ENCODE peak calls at places on chromosomes 6 and 20, in eight cellular contexts. One of them, this sample, is unnamed.

GRCh38 chr6:147166360-147166944 is 37.8 kb upstream of the STXBP5 start:
- DNase-seq in hepatocyte: no peak
- DNase-seq in fibroblast of lung: peak; percentile 54
- DNase-seq in transverse colon: no peak
- DNase-seq in GM06990: no peak
- DNase-seq in CD4-positive, alpha-beta T cell: no peak
- DNase-seq in fibroblast of villous mesenchyme: no peak
- DNase-seq in omental fat pad: no peak
- DNase-seq in this sample: no peak

GRCh38 chr6:134166529-134167221 is 114.3 kb upstream of the SLC2A12 start:
- DNase-seq in CD4-positive, alpha-beta T cell: no peak
- DNase-seq in GM06990: no peak
- DNase-seq in fibroblast of lung: no peak
- DNase-seq in fibroblast of villous mesenchyme: peak; percentile 70
- DNase-seq in transverse colon: no peak
- DNase-seq in omental fat pad: no peak
- DNase-seq in hepatocyte: no peak
- DNase-seq in this sample: no peak

GRCh38 chr6:156662025-156662445 is 115.1 kb upstream of the ARID1B start:
- DNase-seq in CD4-positive, alpha-beta T cell: no peak
- DNase-seq in omental fat pad: no peak
- DNase-seq in fibroblast of lung: no peak
- DNase-seq in GM06990: no peak
- DNase-seq in fibroblast of villous mesenchyme: peak; percentile 54
- DNase-seq in transverse colon: peak; percentile 56
- DNase-seq in hepatocyte: peak; percentile 91
- DNase-seq in this sample: peak; percentile 90

GRCh38 chr6:152696543-152696942 is 1.2 kb upstream of the MYCT1 start:
- DNase-seq in omental fat pad: no peak
- DNase-seq in hepatocyte: no peak
- DNase-seq in GM06990: no peak
- DNase-seq in fibroblast of villous mesenchyme: peak; percentile 2
- DNase-seq in transverse colon: no peak
- DNase-seq in CD4-positive, alpha-beta T cell: no peak
- DNase-seq in fibroblast of lung: peak; percentile 93
- DNase-seq in this sample: no peak

GRCh38 chr20:40422665-40423064 is 266.4 kb downstream of the MAFB start:
- DNase-seq in omental fat pad: no peak
- DNase-seq in hepatocyte: no peak
- DNase-seq in transverse colon: no peak
- DNase-seq in fibroblast of villous mesenchyme: no peak
- DNase-seq in GM06990: no peak
- DNase-seq in CD4-positive, alpha-beta T cell: no peak
- DNase-seq in fibroblast of lung: no peak
- DNase-seq in this sample: no peak

GRCh38 chr20:49377326-49377725 is 99.5 kb upstream of the ZNFX1 start:
- DNase-seq in GM06990: no peak
- DNase-seq in fibroblast of lung: no peak
- DNase-seq in transverse colon: no peak
- DNase-seq in fibroblast of villous mesenchyme: no peak
- DNase-seq in CD4-positive, alpha-beta T cell: no peak
- DNase-seq in omental fat pad: no peak
- DNase-seq in hepatocyte: no peak
- DNase-seq in this sample: no peak

GRCh38 chr6:84524636-84525035 is 239.8 kb downstream of the TBX18 start:
- DNase-seq in fibroblast of villous mesenchyme: no peak
- DNase-seq in fibroblast of lung: no peak
- DNase-seq in omental fat pad: no peak
- DNase-seq in hepatocyte: no peak
- DNase-seq in transverse colon: no peak
- DNase-seq in CD4-positive, alpha-beta T cell: no peak
- DNase-seq in GM06990: no peak
- DNase-seq in this sample: no peak

GRCh38 chr6:40393641-40394040 is 193.5 kb downstream of the LRFN2 start:
- DNase-seq in GM06990: no peak
- DNase-seq in CD4-positive, alpha-beta T cell: no peak
- DNase-seq in transverse colon: no peak
- DNase-seq in fibroblast of lung: no peak
- DNase-seq in omental fat pad: no peak
- DNase-seq in fibroblast of villous mesenchyme: no peak
- DNase-seq in hepatocyte: no peak
- DNase-seq in this sample: no peak

GRCh38 chr6:96468681-96469224 is 52.9 kb upstream of the UFL1 start:
- DNase-seq in omental fat pad: no peak
- DNase-seq in CD4-positive, alpha-beta T cell: no peak
- DNase-seq in transverse colon: peak; percentile 16
- DNase-seq in hepatocyte: no peak
- DNase-seq in GM06990: no peak
- DNase-seq in fibroblast of villous mesenchyme: no peak
- DNase-seq in fibroblast of lung: peak; percentile 6
- DNase-seq in this sample: no peak

GRCh38 chr6:33208089-33208967 is at the start of gene RING1:
- DNase-seq in fibroblast of villous mesenchyme: peak; percentile 74
- DNase-seq in CD4-positive, alpha-beta T cell: peak; percentile 77
- DNase-seq in hepatocyte: peak; percentile 92
- DNase-seq in transverse colon: peak; percentile 91
- DNase-seq in fibroblast of lung: peak; percentile 72
- DNase-seq in GM06990: peak; percentile 86
- DNase-seq in omental fat pad: peak; percentile 77
- DNase-seq in this sample: peak; percentile 85

GRCh38 chr20:62447143-62447869 is 20.0 kb upstream of the RBBP8NL start:
- DNase-seq in hepatocyte: no peak
- DNase-seq in CD4-positive, alpha-beta T cell: no peak
- DNase-seq in fibroblast of villous mesenchyme: no peak
- DNase-seq in omental fat pad: no peak
- DNase-seq in fibroblast of lung: no peak
- DNase-seq in transverse colon: no peak
- DNase-seq in GM06990: no peak
- DNase-seq in this sample: no peak

GRCh38 chr6:73675466-73676098 is 20.4 kb upstream of the CD109 start:
- DNase-seq in hepatocyte: peak; percentile 88
- DNase-seq in fibroblast of lung: peak; percentile 46
- DNase-seq in transverse colon: peak; percentile 77
- DNase-seq in omental fat pad: peak; percentile 84
- DNase-seq in fibroblast of villous mesenchyme: peak; percentile 78
- DNase-seq in GM06990: no peak
- DNase-seq in CD4-positive, alpha-beta T cell: peak; percentile 50
- DNase-seq in this sample: peak; percentile 38

GRCh38 chr20:41734506-41734945 is 116.3 kb upstream of the CHD6 start:
- DNase-seq in transverse colon: peak; percentile 47
- DNase-seq in hepatocyte: peak; percentile 69
- DNase-seq in GM06990: no peak
- DNase-seq in fibroblast of lung: peak; percentile 10
- DNase-seq in omental fat pad: no peak
- DNase-seq in CD4-positive, alpha-beta T cell: no peak
- DNase-seq in fibroblast of villous mesenchyme: peak; percentile 28
- DNase-seq in this sample: no peak

GRCh38 chr20:371755-372542 is 8.6 kb upstream of the TRIB3 start:
- DNase-seq in fibroblast of villous mesenchyme: peak; percentile 99
- DNase-seq in hepatocyte: peak; percentile 89
- DNase-seq in CD4-positive, alpha-beta T cell: no peak
- DNase-seq in transverse colon: peak; percentile 59
- DNase-seq in GM06990: no peak
- DNase-seq in fibroblast of lung: peak; percentile 67
- DNase-seq in omental fat pad: peak; percentile 49
- DNase-seq in this sample: no peak

GRCh38 chr20:64115171-64115911 is 8.0 kb upstream of the NPBWR2 start:
- DNase-seq in fibroblast of villous mesenchyme: no peak
- DNase-seq in transverse colon: no peak
- DNase-seq in hepatocyte: no peak
- DNase-seq in CD4-positive, alpha-beta T cell: no peak
- DNase-seq in omental fat pad: no peak
- DNase-seq in fibroblast of lung: no peak
- DNase-seq in GM06990: no peak
- DNase-seq in this sample: no peak

GRCh38 chr6:170033666-170034065 is 257.2 kb downstream of the DLL1 start:
- DNase-seq in fibroblast of villous mesenchyme: no peak
- DNase-seq in hepatocyte: no peak
- DNase-seq in CD4-positive, alpha-beta T cell: no peak
- DNase-seq in fibroblast of lung: no peak
- DNase-seq in omental fat pad: no peak
- DNase-seq in transverse colon: peak; percentile 3
- DNase-seq in GM06990: no peak
- DNase-seq in this sample: peak; percentile 3

GRCh38 chr6:55100729-55101128 is 73.6 kb upstream of the HCRTR2 start:
- DNase-seq in transverse colon: no peak
- DNase-seq in GM06990: no peak
- DNase-seq in omental fat pad: no peak
- DNase-seq in fibroblast of villous mesenchyme: no peak
- DNase-seq in CD4-positive, alpha-beta T cell: no peak
- DNase-seq in fibroblast of lung: no peak
- DNase-seq in hepatocyte: no peak
- DNase-seq in this sample: no peak

GRCh38 chr6:98747960-98748359 is 86.4 kb upstream of the POU3F2 start:
- DNase-seq in hepatocyte: no peak
- DNase-seq in fibroblast of lung: peak; percentile 46
- DNase-seq in GM06990: no peak
- DNase-seq in fibroblast of villous mesenchyme: no peak
- DNase-seq in CD4-positive, alpha-beta T cell: no peak
- DNase-seq in transverse colon: no peak
- DNase-seq in omental fat pad: no peak
- DNase-seq in this sample: no peak

GRCh38 chr20:48825551-48825885 is 2.3 kb downstream of the PREX1 start:
- DNase-seq in fibroblast of lung: no peak
- DNase-seq in transverse colon: no peak
- DNase-seq in CD4-positive, alpha-beta T cell: no peak
- DNase-seq in GM06990: no peak
- DNase-seq in omental fat pad: no peak
- DNase-seq in hepatocyte: no peak
- DNase-seq in fibroblast of villous mesenchyme: no peak
- DNase-seq in this sample: no peak

GRCh38 chr20:61646986-61647385 is 394.9 kb downstream of the CDH4 start:
- DNase-seq in fibroblast of villous mesenchyme: no peak
- DNase-seq in GM06990: no peak
- DNase-seq in transverse colon: no peak
- DNase-seq in CD4-positive, alpha-beta T cell: no peak
- DNase-seq in fibroblast of lung: no peak
- DNase-seq in omental fat pad: no peak
- DNase-seq in hepatocyte: no peak
- DNase-seq in this sample: no peak

GRCh38 chr6:22468566-22468965 is 100.8 kb upstream of the HDGFL1 start:
- DNase-seq in CD4-positive, alpha-beta T cell: no peak
- DNase-seq in GM06990: no peak
- DNase-seq in omental fat pad: no peak
- DNase-seq in transverse colon: no peak
- DNase-seq in fibroblast of lung: peak; percentile 44
- DNase-seq in fibroblast of villous mesenchyme: no peak
- DNase-seq in hepatocyte: no peak
- DNase-seq in this sample: no peak

GRCh38 chr6:101114703-101115102 is 233.6 kb upstream of the ASCC3 start:
- DNase-seq in CD4-positive, alpha-beta T cell: no peak
- DNase-seq in GM06990: no peak
- DNase-seq in transverse colon: no peak
- DNase-seq in omental fat pad: no peak
- DNase-seq in fibroblast of villous mesenchyme: peak; percentile 25
- DNase-seq in hepatocyte: peak; percentile 55
- DNase-seq in fibroblast of lung: peak; percentile 27
- DNase-seq in this sample: no peak
- TF ChIP-seq CTCF in CD4-positive, alpha-beta T cell: no peak
- TF ChIP-seq CTCF in GM06990: peak; percentile 30
- TF ChIP-seq CTCF in transverse colon: peak; percentile 30
- TF ChIP-seq CTCF in omental fat pad: no peak
- TF ChIP-seq CTCF in fibroblast of villous mesenchyme: peak; percentile 50
- TF ChIP-seq CTCF in hepatocyte: peak; percentile 68
- TF ChIP-seq CTCF in fibroblast of lung: peak; percentile 15
- TF ChIP-seq CTCF in this sample: no peak

DNA sequence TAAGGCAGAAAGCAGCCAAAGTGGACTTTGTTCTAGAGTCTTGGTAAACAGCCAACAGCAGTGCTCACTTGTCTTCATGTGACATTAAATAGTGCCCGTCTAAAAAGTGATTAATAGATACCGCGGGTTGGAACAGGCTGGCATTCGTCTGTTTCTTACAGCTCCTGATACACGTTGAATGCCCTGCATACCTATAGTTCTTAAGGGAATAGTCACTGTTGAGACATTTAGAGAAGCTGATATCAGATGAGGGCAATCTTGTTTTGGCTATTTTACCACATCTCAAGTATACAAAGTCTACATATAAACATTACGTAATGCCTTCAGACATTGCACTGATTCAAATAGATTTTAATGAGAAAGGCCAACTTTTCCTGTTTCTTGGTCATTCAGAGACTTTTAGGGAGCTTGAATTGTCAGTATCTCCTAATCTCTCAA is 374.9 kb upstream of the FLRT3 start:
- DNase-seq in omental fat pad: no peak
- DNase-seq in GM06990: no peak
- DNase-seq in hepatocyte: peak; percentile 60
- DNase-seq in fibroblast of lung: peak; percentile 85
- DNase-seq in transverse colon: no peak
- DNase-seq in fibroblast of villous mesenchyme: peak; percentile 83
- DNase-seq in CD4-positive, alpha-beta T cell: no peak
- DNase-seq in this sample: no peak
- TF ChIP-seq CTCF in omental fat pad: no peak
- TF ChIP-seq CTCF in GM06990: no peak
- TF ChIP-seq CTCF in hepatocyte: no peak
- TF ChIP-seq CTCF in fibroblast of lung: no peak
- TF ChIP-seq CTCF in transverse colon: no peak
- TF ChIP-seq CTCF in fibroblast of villous mesenchyme: no peak
- TF ChIP-seq CTCF in CD4-positive, alpha-beta T cell: no peak
- TF ChIP-seq CTCF in this sample: no peak

GRCh38 chr6:87237804-87238203 is 82.4 kb downstream of the ZNF292 start:
- DNase-seq in fibroblast of lung: peak; percentile 28
- DNase-seq in fibroblast of villous mesenchyme: peak; percentile 39
- DNase-seq in omental fat pad: no peak
- DNase-seq in hepatocyte: no peak
- DNase-seq in CD4-positive, alpha-beta T cell: no peak
- DNase-seq in transverse colon: no peak
- DNase-seq in GM06990: peak; percentile 26
- DNase-seq in this sample: no peak
- TF ChIP-seq CTCF in fibroblast of lung: peak; percentile 42
- TF ChIP-seq CTCF in fibroblast of villous mesenchyme: peak; percentile 58
- TF ChIP-seq CTCF in omental fat pad: no peak
- TF ChIP-seq CTCF in hepatocyte: peak; percentile 47
- TF ChIP-seq CTCF in CD4-positive, alpha-beta T cell: peak; percentile 75
- TF ChIP-seq CTCF in transverse colon: peak; percentile 67
- TF ChIP-seq CTCF in GM06990: peak; percentile 40
- TF ChIP-seq CTCF in this sample: peak; percentile 44

DNA sequence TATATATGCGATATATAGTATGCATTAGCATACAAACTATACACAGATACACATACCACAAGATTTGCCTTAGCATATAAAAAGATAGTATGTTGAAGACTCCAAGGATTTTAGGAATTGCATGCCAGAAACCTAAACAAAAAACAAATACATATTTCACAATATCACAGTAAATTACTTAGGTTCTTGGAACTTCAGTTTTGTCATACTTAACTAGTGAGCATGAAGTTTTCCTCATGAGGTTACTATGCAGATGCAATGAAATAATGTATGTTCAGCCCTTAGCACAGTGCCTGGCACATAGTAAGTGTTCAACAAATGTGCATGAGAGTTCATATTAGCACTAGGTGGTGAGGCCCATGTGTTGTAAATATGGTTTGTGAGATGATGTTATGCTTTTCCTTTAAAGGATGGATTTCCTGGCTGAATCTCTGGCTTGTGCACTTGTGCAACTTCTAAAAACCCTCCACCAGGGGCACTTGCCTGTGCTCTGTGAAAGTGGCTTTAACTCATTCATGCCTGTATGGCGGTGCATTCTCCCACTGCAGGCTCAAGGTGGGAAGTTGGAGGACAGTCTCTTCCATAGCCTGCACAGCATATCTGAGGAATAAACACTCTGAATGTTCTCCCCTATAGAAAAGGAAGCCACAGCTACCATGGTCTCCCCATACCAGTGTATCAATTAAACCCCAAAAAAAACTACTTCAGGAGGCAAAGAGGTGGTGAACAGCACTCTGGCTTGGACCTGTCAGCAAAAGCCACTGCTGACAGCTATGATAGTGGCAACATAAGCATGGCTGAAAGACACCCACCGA is 624.1 kb upstream of the CDH4 start:
- DNase-seq in transverse colon: no peak
- DNase-seq in hepatocyte: no peak
- DNase-seq in CD4-positive, alpha-beta T cell: no peak
- DNase-seq in omental fat pad: no peak
- DNase-seq in fibroblast of lung: no peak
- DNase-seq in GM06990: no peak
- DNase-seq in fibroblast of villous mesenchyme: no peak
- DNase-seq in this sample: no peak
- TF ChIP-seq CTCF in transverse colon: no peak
- TF ChIP-seq CTCF in hepatocyte: no peak
- TF ChIP-seq CTCF in CD4-positive, alpha-beta T cell: no peak
- TF ChIP-seq CTCF in omental fat pad: no peak
- TF ChIP-seq CTCF in fibroblast of lung: no peak
- TF ChIP-seq CTCF in GM06990: no peak
- TF ChIP-seq CTCF in fibroblast of villous mesenchyme: no peak
- TF ChIP-seq CTCF in this sample: no peak